ENCODE peak calls at places on chromosomes 13 and 19, in six cellular contexts. U is activated CD4-positive, alpha-beta T cell treated with anti-CD3 and anti-CD28 coated beads for 1 hour; W is activated T-cell treated with anti-CD3 and anti-CD28 coated beads, Interleukin-2, amount 50 U/mL, for 1 hour; C is activated CD4-positive, CD25-positive, alpha-beta regulatory T cell; F is T-helper 22 cell; M is mucosa of descending colon. E is an unnamed sample.

GRCh38 chr19:8324186-8325050 is 3.1 kb downstream of the RPS28 start:
- DNase-seq in U (no peak), W (no peak), C (no peak), F (no peak), M (no peak), E (no peak)

GRCh38 chr19:38173324-38174041 is 50.5 kb downstream of the DPF1 start:
- DNase-seq in U (no peak), W (no peak), C (no peak), F (no peak), M (no peak), E (no peak)

GRCh38 chr19:4357095-4357797 is 13.9 kb downstream of the MPND start:
- DNase-seq in U (no peak), W (no peak), C (no peak), F (no peak), M (no peak), E (no peak)

GRCh38 chr13:19056984-19057490 is 124.6 kb downstream of the TUBA3C start:
- DNase-seq in U (no peak), W (no peak), C (no peak), F (no peak), M (no peak), E (no peak)

GRCh38 chr13:37905736-37906135 is 36.2 kb upstream of the TRPC4 start:
- DNase-seq in U (no peak), W (no peak), C (no peak), F (no peak), M (no peak), E (no peak)

GRCh38 chr13:33321686-33322473 is 36.3 kb upstream of the STARD13 start:
- DNase-seq in U (no peak), W (no peak), C (no peak), F (no peak), M (no peak), E (no peak)

GRCh38 chr19:2469102-2469914 is 6.6 kb upstream of the GADD45B start:
- DNase-seq in U (no peak), W (no peak), C (no peak), F (no peak), M (no peak), E (no peak)

GRCh38 chr13:79187917-79188699 is 217.9 kb downstream of the RBM26 start:
- DNase-seq in U (no peak), W (no peak), C (no peak), F (no peak), M (no peak), E (no peak)

GRCh38 chr19:54014920-54015560 is 23.6 kb downstream of the CACNG6 start:
- DNase-seq in U (no peak), W (no peak), C (no peak), F (no peak), M (no peak), E (no peak)

GRCh38 chr13:113528798-113529180 is 38.3 kb upstream of the DCUN1D2 start:
- DNase-seq in U (no peak), W (no peak), C (no peak), F (no peak), M (no peak), E (no peak)

GRCh38 chr19:16208847-16209246 is 11.1 kb downstream of the AP1M1 start:
- DNase-seq in U (no peak), W (no peak), C (no peak), F (no peak), M (no peak), E (peak; percentile 34)

GRCh38 chr13:92896842-92897241 is 329.8 kb upstream of the GPC6 start:
- DNase-seq in U (no peak), W (no peak), C (no peak), F (no peak), M (no peak), E (no peak)

GRCh38 chr13:86174632-86175031 is 375.4 kb upstream of the SLITRK6 start:
- DNase-seq in U (no peak), W (no peak), C (no peak), F (no peak), M (no peak), E (no peak)

GRCh38 chr19:4889034-4889825 is 13.5 kb downstream of the ARRDC5 start:
- DNase-seq in U (no peak), W (no peak), C (no peak), F (no peak), M (no peak), E (no peak)

GRCh38 chr19:29074579-29074978 is 138.4 kb downstream of the UQCRFS1 start:
- DNase-seq in U (no peak), W (no peak), C (no peak), F (no peak), M (no peak), E (no peak)

GRCh38 chr19:44643605-44644390 is at the start of gene PVR:
- DNase-seq in U (peak; percentile 21), W (peak; percentile 21), C (no peak), F (no peak), M (peak; percentile 79), E (peak; percentile 91)